ENCODE peak calls at places on chromosomes 2 and 18, in seven cellular contexts. One of them, this sample, is unnamed.

GRCh38 chr2:217451634-217452033 is 551.2 kb downstream of the TNS1 start:
- DNase-seq in CD8-positive, alpha-beta memory T cell: no peak
- DNase-seq in neuronal stem cell: no peak
- DNase-seq in left ventricle myocardium inferior: no peak
- DNase-seq in right atrium auricular region: no peak
- DNase-seq in psoas muscle: no peak
- DNase-seq in upper lobe of left lung: no peak
- DNase-seq in this sample: peak; percentile 39

GRCh38 chr2:54258171-54258570 is 2.1 kb upstream of the TSPYL6 start:
- DNase-seq in CD8-positive, alpha-beta memory T cell: no peak
- DNase-seq in psoas muscle: no peak
- DNase-seq in neuronal stem cell: no peak
- DNase-seq in upper lobe of left lung: no peak
- DNase-seq in left ventricle myocardium inferior: no peak
- DNase-seq in right atrium auricular region: no peak
- DNase-seq in this sample: no peak

GRCh38 chr2:207395535-207396251 is 134.1 kb upstream of the CREB1 start:
- DNase-seq in upper lobe of left lung: no peak
- DNase-seq in left ventricle myocardium inferior: no peak
- DNase-seq in right atrium auricular region: no peak
- DNase-seq in CD8-positive, alpha-beta memory T cell: no peak
- DNase-seq in neuronal stem cell: no peak
- DNase-seq in psoas muscle: no peak
- DNase-seq in this sample: no peak

GRCh38 chr2:10032746-10033105 is 10.6 kb upstream of the KLF11 start:
- DNase-seq in right atrium auricular region: no peak
- DNase-seq in neuronal stem cell: no peak
- DNase-seq in CD8-positive, alpha-beta memory T cell: no peak
- DNase-seq in left ventricle myocardium inferior: no peak
- DNase-seq in psoas muscle: no peak
- DNase-seq in upper lobe of left lung: no peak
- DNase-seq in this sample: no peak

GRCh38 chr2:73970850-73971471 is 13.7 kb upstream of the TET3 start:
- DNase-seq in psoas muscle: peak; percentile 74
- DNase-seq in neuronal stem cell: no peak
- DNase-seq in upper lobe of left lung: no peak
- DNase-seq in right atrium auricular region: no peak
- DNase-seq in left ventricle myocardium inferior: peak; percentile 83
- DNase-seq in CD8-positive, alpha-beta memory T cell: peak; percentile 78
- DNase-seq in this sample: peak; percentile 56

GRCh38 chr18:57748770-57749603 is 54.1 kb downstream of the ATP8B1 start:
- DNase-seq in right atrium auricular region: no peak
- DNase-seq in neuronal stem cell: no peak
- DNase-seq in upper lobe of left lung: no peak
- DNase-seq in psoas muscle: no peak
- DNase-seq in left ventricle myocardium inferior: no peak
- DNase-seq in CD8-positive, alpha-beta memory T cell: no peak
- DNase-seq in this sample: no peak

GRCh38 chr2:168210216-168210897 is 37.0 kb downstream of the STK39 start:
- DNase-seq in neuronal stem cell: no peak
- DNase-seq in CD8-positive, alpha-beta memory T cell: no peak
- DNase-seq in psoas muscle: no peak
- DNase-seq in right atrium auricular region: no peak
- DNase-seq in upper lobe of left lung: no peak
- DNase-seq in left ventricle myocardium inferior: no peak
- DNase-seq in this sample: no peak

GRCh38 chr2:223560704-223561435 is 41.3 kb downstream of the SCG2 start:
- DNase-seq in right atrium auricular region: no peak
- DNase-seq in upper lobe of left lung: no peak
- DNase-seq in CD8-positive, alpha-beta memory T cell: no peak
- DNase-seq in neuronal stem cell: no peak
- DNase-seq in left ventricle myocardium inferior: no peak
- DNase-seq in psoas muscle: no peak
- DNase-seq in this sample: no peak

GRCh38 chr2:237141556-237141955 is 55.9 kb downstream of the COPS8 start:
- DNase-seq in right atrium auricular region: no peak
- DNase-seq in upper lobe of left lung: no peak
- DNase-seq in psoas muscle: peak; percentile 61
- DNase-seq in left ventricle myocardium inferior: no peak
- DNase-seq in neuronal stem cell: no peak
- DNase-seq in CD8-positive, alpha-beta memory T cell: no peak
- DNase-seq in this sample: peak; percentile 96

GRCh38 chr18:3889803-3890202 is 439.8 kb downstream of the TGIF1 start:
- DNase-seq in right atrium auricular region: no peak
- DNase-seq in left ventricle myocardium inferior: no peak
- DNase-seq in neuronal stem cell: no peak
- DNase-seq in CD8-positive, alpha-beta memory T cell: no peak
- DNase-seq in psoas muscle: peak; percentile 29
- DNase-seq in upper lobe of left lung: no peak
- DNase-seq in this sample: peak; percentile 71

GRCh38 chr2:143840601-143841000 is 679.3 kb downstream of the ZEB2 start:
- DNase-seq in left ventricle myocardium inferior: no peak
- DNase-seq in neuronal stem cell: no peak
- DNase-seq in CD8-positive, alpha-beta memory T cell: no peak
- DNase-seq in right atrium auricular region: no peak
- DNase-seq in psoas muscle: no peak
- DNase-seq in upper lobe of left lung: no peak
- DNase-seq in this sample: no peak

GRCh38 chr2:75099521-75099922 is 99.8 kb downstream of the TACR1 start:
- DNase-seq in psoas muscle: no peak
- DNase-seq in CD8-positive, alpha-beta memory T cell: no peak
- DNase-seq in upper lobe of left lung: no peak
- DNase-seq in neuronal stem cell: no peak
- DNase-seq in right atrium auricular region: no peak
- DNase-seq in left ventricle myocardium inferior: no peak
- DNase-seq in this sample: no peak

GRCh38 chr2:186422226-186422625 is 63.8 kb upstream of the ZC3H15 start:
- DNase-seq in psoas muscle: peak; percentile 59
- DNase-seq in neuronal stem cell: no peak
- DNase-seq in left ventricle myocardium inferior: peak; percentile 21
- DNase-seq in upper lobe of left lung: no peak
- DNase-seq in CD8-positive, alpha-beta memory T cell: no peak
- DNase-seq in right atrium auricular region: peak; percentile 75
- DNase-seq in this sample: peak; percentile 93

GRCh38 chr18:13611058-13611615 is 115.2 kb downstream of the FAM210A start:
- DNase-seq in right atrium auricular region: peak; percentile 80
- DNase-seq in neuronal stem cell: peak; percentile 24
- DNase-seq in CD8-positive, alpha-beta memory T cell: peak; percentile 53
- DNase-seq in left ventricle myocardium inferior: peak; percentile 67
- DNase-seq in upper lobe of left lung: peak; percentile 71
- DNase-seq in psoas muscle: peak; percentile 51
- DNase-seq in this sample: no peak

GRCh38 chr2:213119061-213119809 is 32.2 kb downstream of the IKZF2 start:
- DNase-seq in CD8-positive, alpha-beta memory T cell: peak; percentile 27
- DNase-seq in right atrium auricular region: no peak
- DNase-seq in left ventricle myocardium inferior: no peak
- DNase-seq in neuronal stem cell: no peak
- DNase-seq in psoas muscle: no peak
- DNase-seq in upper lobe of left lung: no peak
- DNase-seq in this sample: peak; percentile 12

GRCh38 chr2:39487398-39488250 is 50.5 kb upstream of the MAP4K3 start:
- DNase-seq in left ventricle myocardium inferior: no peak
- DNase-seq in upper lobe of left lung: no peak
- DNase-seq in psoas muscle: no peak
- DNase-seq in right atrium auricular region: no peak
- DNase-seq in neuronal stem cell: no peak
- DNase-seq in CD8-positive, alpha-beta memory T cell: no peak
- DNase-seq in this sample: no peak

GRCh38 chr2:216756435-216756834 is 61.1 kb upstream of the IGFBP5 start:
- DNase-seq in upper lobe of left lung: no peak
- DNase-seq in psoas muscle: no peak
- DNase-seq in neuronal stem cell: no peak
- DNase-seq in left ventricle myocardium inferior: no peak
- DNase-seq in CD8-positive, alpha-beta memory T cell: no peak
- DNase-seq in right atrium auricular region: no peak
- DNase-seq in this sample: no peak

DNA sequence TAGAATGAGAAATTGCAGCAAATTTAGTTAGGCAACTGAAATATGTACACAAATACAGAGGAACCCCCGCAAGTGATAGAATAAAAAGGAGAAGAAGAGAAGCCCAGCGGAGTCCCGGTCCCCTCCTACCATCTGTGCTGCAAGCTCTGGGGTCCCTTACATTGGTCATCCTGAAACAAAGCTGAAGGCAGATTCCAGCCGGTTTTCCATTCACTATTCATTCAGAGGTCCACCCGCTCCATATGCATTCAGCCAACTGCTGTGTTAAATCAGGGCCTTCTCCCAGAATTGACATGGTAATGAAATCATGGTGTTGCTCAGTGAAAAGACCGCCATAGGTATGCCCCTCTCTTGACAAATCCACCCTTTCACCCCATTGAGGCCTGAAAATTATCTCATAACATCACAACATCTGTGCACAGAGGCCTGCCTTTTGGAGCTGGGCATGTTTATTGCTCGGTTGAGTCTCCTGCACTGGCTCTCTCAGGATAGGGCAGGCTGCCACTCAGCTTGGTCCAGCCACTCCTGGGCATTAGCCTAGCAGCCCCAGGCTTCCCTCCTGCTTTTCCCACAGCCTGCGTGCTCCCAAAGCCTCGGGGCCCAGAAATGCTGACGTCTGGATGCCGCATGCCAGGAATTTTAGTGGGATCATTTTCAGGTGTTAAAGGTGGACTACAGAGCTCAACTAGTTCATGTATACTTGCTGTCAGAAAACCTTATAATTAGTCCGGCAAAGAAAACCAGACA is 39.4 kb upstream of the ID2 start:
- DNase-seq in left ventricle myocardium inferior: no peak
- DNase-seq in upper lobe of left lung: no peak
- DNase-seq in psoas muscle: no peak
- DNase-seq in CD8-positive, alpha-beta memory T cell: no peak
- DNase-seq in right atrium auricular region: no peak
- DNase-seq in neuronal stem cell: peak; percentile 26
- DNase-seq in this sample: no peak
- H3K9me3 ChIP-seq in left ventricle myocardium inferior: no peaks in the 10 kb centered on the region
- H3K9me3 ChIP-seq in upper lobe of left lung: no peaks in the 10 kb centered on the region
- H3K9me3 ChIP-seq in psoas muscle: no peaks in the 10 kb centered on the region
- H3K9me3 ChIP-seq in CD8-positive, alpha-beta memory T cell: no peaks in the 10 kb centered on the region
- H3K9me3 ChIP-seq in right atrium auricular region: no peaks in the 10 kb centered on the region
- H3K9me3 ChIP-seq in neuronal stem cell: peaks cover 4% of the 10 kb centered on the region
- H3K9me3 ChIP-seq in this sample: no peaks in the 10 kb centered on the region

DNA sequence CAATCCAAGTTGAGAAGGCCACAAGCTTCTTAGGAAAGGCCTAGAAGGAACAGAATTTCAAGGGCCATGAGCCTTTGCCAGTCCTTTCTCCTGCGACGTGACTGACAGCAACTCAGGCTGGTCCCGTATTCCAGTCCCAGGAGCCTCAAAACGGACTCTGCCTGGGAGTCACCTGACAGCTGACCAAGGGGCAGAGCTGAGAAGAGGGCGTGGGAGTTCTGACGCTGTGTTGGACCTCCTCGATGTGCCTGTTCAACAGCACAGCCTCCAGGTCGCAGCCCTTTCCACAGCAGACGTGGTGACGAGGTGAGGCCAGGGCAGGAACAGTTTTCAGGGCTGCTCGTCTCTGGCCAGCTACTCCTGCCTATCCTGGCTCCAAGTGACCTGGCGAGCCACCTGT is 37.6 kb downstream of the CENPO start:
- DNase-seq in left ventricle myocardium inferior: no peak
- DNase-seq in CD8-positive, alpha-beta memory T cell: no peak
- DNase-seq in neuronal stem cell: no peak
- DNase-seq in psoas muscle: no peak
- DNase-seq in right atrium auricular region: no peak
- DNase-seq in upper lobe of left lung: no peak
- DNase-seq in this sample: no peak
- H3K36me3 ChIP-seq in left ventricle myocardium inferior: peaks cover 5% of the 10 kb centered on the region
- H3K36me3 ChIP-seq in CD8-positive, alpha-beta memory T cell: no peaks in the 10 kb centered on the region
- H3K36me3 ChIP-seq in neuronal stem cell: peaks cover 58% of the 10 kb centered on the region
- H3K36me3 ChIP-seq in psoas muscle: no peaks in the 10 kb centered on the region
- H3K36me3 ChIP-seq in right atrium auricular region: peaks cover 5% of the 10 kb centered on the region
- H3K36me3 ChIP-seq in upper lobe of left lung: peaks cover 10% of the 10 kb centered on the region
- H3K36me3 ChIP-seq in this sample: no peaks in the 10 kb centered on the region

GRCh38 chr18:78650926-78651325 is 328.7 kb upstream of the SALL3 start:
- DNase-seq in psoas muscle: no peak
- DNase-seq in CD8-positive, alpha-beta memory T cell: no peak
- DNase-seq in neuronal stem cell: no peak
- DNase-seq in upper lobe of left lung: peak; percentile 62
- DNase-seq in right atrium auricular region: no peak
- DNase-seq in left ventricle myocardium inferior: no peak
- DNase-seq in this sample: no peak
- H3K9me3 ChIP-seq in psoas muscle: peaks cover 6% of the 10 kb centered on the region
- H3K9me3 ChIP-seq in CD8-positive, alpha-beta memory T cell: no peaks in the 10 kb centered on the region
- H3K9me3 ChIP-seq in neuronal stem cell: peaks cover 11% of the 10 kb centered on the region
- H3K9me3 ChIP-seq in upper lobe of left lung: peaks cover 18% of the 10 kb centered on the region
- H3K9me3 ChIP-seq in right atrium auricular region: no peaks in the 10 kb centered on the region
- H3K9me3 ChIP-seq in left ventricle myocardium inferior: peaks cover 9% of the 10 kb centered on the region
- H3K9me3 ChIP-seq in this sample: no peaks in the 10 kb centered on the region

GRCh38 chr2:86027913-86028762 is 77.5 kb downstream of the POLR1A start:
- DNase-seq in neuronal stem cell: no peak
- DNase-seq in CD8-positive, alpha-beta memory T cell: no peak
- DNase-seq in left ventricle myocardium inferior: peak; percentile 38
- DNase-seq in psoas muscle: no peak
- DNase-seq in right atrium auricular region: no peak
- DNase-seq in upper lobe of left lung: no peak
- DNase-seq in this sample: no peak
- H3K36me3 ChIP-seq in neuronal stem cell: peaks cover 93% of the 10 kb centered on the region
- H3K36me3 ChIP-seq in CD8-positive, alpha-beta memory T cell: peaks cover 39% of the 10 kb centered on the region
- H3K36me3 ChIP-seq in left ventricle myocardium inferior: peaks cover 62% of the 10 kb centered on the region
- H3K36me3 ChIP-seq in psoas muscle: peaks cover 88% of the 10 kb centered on the region
- H3K36me3 ChIP-seq in right atrium auricular region: peaks cover 57% of the 10 kb centered on the region
- H3K36me3 ChIP-seq in upper lobe of left lung: peaks cover 75% of the 10 kb centered on the region
- H3K36me3 ChIP-seq in this sample: peaks cover 57% of the 10 kb centered on the region

GRCh38 chr18:78127041-78127440 is 852.6 kb upstream of the SALL3 start:
- DNase-seq in left ventricle myocardium inferior: no peak
- DNase-seq in psoas muscle: no peak
- DNase-seq in upper lobe of left lung: peak; percentile 37
- DNase-seq in neuronal stem cell: no peak
- DNase-seq in right atrium auricular region: no peak
- DNase-seq in CD8-positive, alpha-beta memory T cell: no peak
- DNase-seq in this sample: no peak

GRCh38 chr18:78123926-78124797 is 855.5 kb upstream of the SALL3 start:
- DNase-seq in psoas muscle: no peak
- DNase-seq in neuronal stem cell: no peak
- DNase-seq in upper lobe of left lung: peak; percentile 47
- DNase-seq in right atrium auricular region: peak; percentile 42
- DNase-seq in left ventricle myocardium inferior: no peak
- DNase-seq in CD8-positive, alpha-beta memory T cell: no peak
- DNase-seq in this sample: no peak

GRCh38 chr18:78125497-78125896 is 854.1 kb upstream of the SALL3 start:
- DNase-seq in psoas muscle: no peak
- DNase-seq in upper lobe of left lung: no peak
- DNase-seq in left ventricle myocardium inferior: no peak
- DNase-seq in neuronal stem cell: no peak
- DNase-seq in right atrium auricular region: no peak
- DNase-seq in CD8-positive, alpha-beta memory T cell: no peak
- DNase-seq in this sample: no peak

GRCh38 chr18:78128004-78128403 is 851.6 kb upstream of the SALL3 start:
- DNase-seq in neuronal stem cell: no peak
- DNase-seq in left ventricle myocardium inferior: no peak
- DNase-seq in upper lobe of left lung: no peak
- DNase-seq in CD8-positive, alpha-beta memory T cell: no peak
- DNase-seq in right atrium auricular region: no peak
- DNase-seq in psoas muscle: no peak
- DNase-seq in this sample: no peak

DNA sequence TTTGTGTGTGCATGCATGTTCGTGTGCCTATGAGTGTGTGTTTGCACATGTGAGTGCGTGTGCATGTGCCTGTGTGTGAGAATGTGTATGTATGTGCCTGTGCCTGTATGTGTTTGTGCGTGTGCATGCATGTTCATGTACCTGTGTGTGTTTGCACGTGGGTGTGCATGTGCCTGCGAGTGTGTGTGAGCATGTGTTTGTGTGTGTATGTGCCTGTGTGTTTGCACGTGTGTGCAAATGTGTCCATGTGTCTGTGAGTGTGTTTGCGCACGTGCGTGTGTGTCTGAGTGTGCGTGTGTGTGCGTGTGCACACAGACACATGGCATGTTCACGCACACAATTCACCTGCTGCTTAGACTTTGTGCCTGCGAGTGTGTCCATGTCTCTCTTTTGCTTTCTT is 853.5 kb upstream of the SALL3 start:
- DNase-seq in CD8-positive, alpha-beta memory T cell: no peak
- DNase-seq in right atrium auricular region: no peak
- DNase-seq in psoas muscle: no peak
- DNase-seq in neuronal stem cell: no peak
- DNase-seq in left ventricle myocardium inferior: no peak
- DNase-seq in upper lobe of left lung: no peak
- DNase-seq in this sample: no peak
- H3K9me3 ChIP-seq in CD8-positive, alpha-beta memory T cell: no peaks in the 10 kb centered on the region
- H3K9me3 ChIP-seq in right atrium auricular region: no peaks in the 10 kb centered on the region
- H3K9me3 ChIP-seq in psoas muscle: no peaks in the 10 kb centered on the region
- H3K9me3 ChIP-seq in neuronal stem cell: peaks cover 10% of the 10 kb centered on the region
- H3K9me3 ChIP-seq in left ventricle myocardium inferior: no peaks in the 10 kb centered on the region
- H3K9me3 ChIP-seq in upper lobe of left lung: no peaks in the 10 kb centered on the region
- H3K9me3 ChIP-seq in this sample: no peaks in the 10 kb centered on the region